ENCODE peak calls at places on chromosomes 5 and 9, in ten cellular contexts. F is C1 segment of cervical spinal cord; T is psoas muscle; I is T follicular helper cell; C is lung; L is EL; Z is left cardiac atrium; E is cardiac muscle cell; X is Right ventricle myocardium inferior; H is effector memory CD4-positive, alpha-beta T cell. G is an unnamed sample.

GRCh38 chr5:171477101-171477500 is 57.7 kb downstream of the FGF18 start:
- DNase-seq in F (no peak), T (no peak), I (no peak), C (no peak), L (no peak), Z (no peak), E (no peak), X (no peak), H (no peak), G (no peak)

GRCh38 chr5:51732304-51732703 is 349.1 kb downstream of the ISL1 start:
- DNase-seq in F (no peak), T (no peak), I (no peak), C (no peak), L (no peak), Z (no peak), E (no peak), X (no peak), H (no peak), G (no peak)

GRCh38 chr5:36270175-36270574 is 28.4 kb upstream of the NADK2 start:
- DNase-seq in F (no peak), T (no peak), I (no peak), C (no peak), L (no peak), Z (no peak), E (no peak), X (no peak), H (no peak), G (no peak)

GRCh38 chr9:84140535-84141101 is 160.0 kb downstream of the RMI1 start:
- DNase-seq in F (no peak), T (peak), I (no peak), C (no peak), L (peak), Z (no peak), E (peak), X (peak), H (no peak), G (peak)

GRCh38 chr9:125472926-125473701 is 211.5 kb downstream of the GAPVD1 start:
- DNase-seq in F (no peak), T (no peak), I (no peak), C (peak), L (peak), Z (peak), E (peak), X (no peak), H (no peak), G (peak)

GRCh38 chr5:176844706-176845391 is 34.5 kb downstream of the UNC5A start:
- DNase-seq in F (no peak), T (no peak), I (no peak), C (no peak), L (peak), Z (no peak), E (peak), X (peak), H (no peak), G (no peak)

GRCh38 chr5:138961221-138961620 is 86.1 kb upstream of the LRRTM2 start:
- DNase-seq in F (no peak), T (no peak), I (no peak), C (no peak), L (no peak), Z (no peak), E (no peak), X (no peak), H (no peak), G (no peak)

GRCh38 chr9:109816490-109816889 is 36.5 kb downstream of the PALM2AKAP2 start:
- DNase-seq in F (no peak), T (no peak), I (no peak), C (no peak), L (peak), Z (no peak), E (no peak), X (no peak), H (no peak), G (no peak)

GRCh38 chr9:72726951-72727350 is 205.5 kb downstream of the TMC1 start:
- DNase-seq in F (no peak), T (no peak), I (no peak), C (no peak), L (no peak), Z (no peak), E (no peak), X (no peak), H (no peak), G (no peak)

GRCh38 chr5:132002701-132003100 is 8.8 kb downstream of the ACSL6 start:
- DNase-seq in F (no peak), T (no peak), I (no peak), C (no peak), L (no peak), Z (no peak), E (no peak), X (no peak), H (no peak), G (no peak)

G was measured in right cardiac atrium.